ENCODE peak calls at places on chromosomes 5 and 9, in seven cellular contexts. One of them, this sample, is unnamed.

GRCh38 chr5:171623551-171624097 is 162.0 kb upstream of the SMIM23 start:
- DNase-seq in NCI-H1436 treated with DMSO at 0.1 percent for 48 hours: no peak
- DNase-seq in Calu3: no peak
- DNase-seq in Panc1: no peak
- DNase-seq in stimulated activated CD4-positive, alpha-beta T cell treated with anti-CD3 and anti-CD28 coated beads, Interleukin-2, amount 100 ng/mL, for 4 hours: no peak
- DNase-seq in activated T-cell treated with anti-CD3 and anti-CD28 coated beads, Interleukin-2, amount 50 U/mL, for 72 hours: no peak
- DNase-seq in NCI-H510A treated with DMSO at 0.1 percent for 48 hours: no peak
- DNase-seq in this sample: no peak

GRCh38 chr9:6355728-6356127 is 27.6 kb downstream of the TPD52L3 start:
- DNase-seq in activated T-cell treated with anti-CD3 and anti-CD28 coated beads, Interleukin-2, amount 50 U/mL, for 72 hours: no peak
- DNase-seq in NCI-H510A treated with DMSO at 0.1 percent for 48 hours: no peak
- DNase-seq in stimulated activated CD4-positive, alpha-beta T cell treated with anti-CD3 and anti-CD28 coated beads, Interleukin-2, amount 100 ng/mL, for 4 hours: no peak
- DNase-seq in NCI-H1436 treated with DMSO at 0.1 percent for 48 hours: no peak
- DNase-seq in Calu3: no peak
- DNase-seq in Panc1: no peak
- DNase-seq in this sample: no peak

GRCh38 chr5:61330341-61330878 is 1.6 kb upstream of the ZSWIM6 start:
- DNase-seq in Calu3: no peak
- DNase-seq in NCI-H510A treated with DMSO at 0.1 percent for 48 hours: peak
- DNase-seq in NCI-H1436 treated with DMSO at 0.1 percent for 48 hours: no peak
- DNase-seq in activated T-cell treated with anti-CD3 and anti-CD28 coated beads, Interleukin-2, amount 50 U/mL, for 72 hours: peak
- DNase-seq in stimulated activated CD4-positive, alpha-beta T cell treated with anti-CD3 and anti-CD28 coated beads, Interleukin-2, amount 100 ng/mL, for 4 hours: no peak
- DNase-seq in Panc1: no peak
- DNase-seq in this sample: peak

GRCh38 chr5:111236995-111237394 is 12.8 kb downstream of the CAMK4 start:
- DNase-seq in Calu3: no peak
- DNase-seq in stimulated activated CD4-positive, alpha-beta T cell treated with anti-CD3 and anti-CD28 coated beads, Interleukin-2, amount 100 ng/mL, for 4 hours: no peak
- DNase-seq in NCI-H1436 treated with DMSO at 0.1 percent for 48 hours: no peak
- DNase-seq in activated T-cell treated with anti-CD3 and anti-CD28 coated beads, Interleukin-2, amount 50 U/mL, for 72 hours: no peak
- DNase-seq in NCI-H510A treated with DMSO at 0.1 percent for 48 hours: no peak
- DNase-seq in Panc1: no peak
- DNase-seq in this sample: no peak

GRCh38 chr5:73158313-73158712 is 14.7 kb upstream of the TMEM174 start:
- DNase-seq in stimulated activated CD4-positive, alpha-beta T cell treated with anti-CD3 and anti-CD28 coated beads, Interleukin-2, amount 100 ng/mL, for 4 hours: no peak
- DNase-seq in NCI-H510A treated with DMSO at 0.1 percent for 48 hours: peak
- DNase-seq in NCI-H1436 treated with DMSO at 0.1 percent for 48 hours: no peak
- DNase-seq in Calu3: no peak
- DNase-seq in activated T-cell treated with anti-CD3 and anti-CD28 coated beads, Interleukin-2, amount 50 U/mL, for 72 hours: no peak
- DNase-seq in Panc1: no peak
- DNase-seq in this sample: no peak

GRCh38 chr5:99141534-99142135 is 212.8 kb upstream of the CHD1 start:
- DNase-seq in Panc1: no peak
- DNase-seq in activated T-cell treated with anti-CD3 and anti-CD28 coated beads, Interleukin-2, amount 50 U/mL, for 72 hours: no peak
- DNase-seq in NCI-H1436 treated with DMSO at 0.1 percent for 48 hours: no peak
- DNase-seq in NCI-H510A treated with DMSO at 0.1 percent for 48 hours: no peak
- DNase-seq in Calu3: no peak
- DNase-seq in stimulated activated CD4-positive, alpha-beta T cell treated with anti-CD3 and anti-CD28 coated beads, Interleukin-2, amount 100 ng/mL, for 4 hours: no peak
- DNase-seq in this sample: no peak

GRCh38 chr5:149041242-149041641 is 21.6 kb downstream of the SH3TC2 start:
- DNase-seq in NCI-H510A treated with DMSO at 0.1 percent for 48 hours: no peak
- DNase-seq in stimulated activated CD4-positive, alpha-beta T cell treated with anti-CD3 and anti-CD28 coated beads, Interleukin-2, amount 100 ng/mL, for 4 hours: no peak
- DNase-seq in NCI-H1436 treated with DMSO at 0.1 percent for 48 hours: no peak
- DNase-seq in Calu3: no peak
- DNase-seq in activated T-cell treated with anti-CD3 and anti-CD28 coated beads, Interleukin-2, amount 50 U/mL, for 72 hours: no peak
- DNase-seq in Panc1: no peak
- DNase-seq in this sample: no peak

GRCh38 chr9:130970052-130970451 is 31.0 kb upstream of the FIBCD1 start:
- DNase-seq in stimulated activated CD4-positive, alpha-beta T cell treated with anti-CD3 and anti-CD28 coated beads, Interleukin-2, amount 100 ng/mL, for 4 hours: no peak
- DNase-seq in Calu3: no peak
- DNase-seq in Panc1: no peak
- DNase-seq in NCI-H1436 treated with DMSO at 0.1 percent for 48 hours: no peak
- DNase-seq in activated T-cell treated with anti-CD3 and anti-CD28 coated beads, Interleukin-2, amount 50 U/mL, for 72 hours: no peak
- DNase-seq in NCI-H510A treated with DMSO at 0.1 percent for 48 hours: no peak
- DNase-seq in this sample: no peak

GRCh38 chr5:111075520-111075919 is 4.0 kb downstream of the TSLP start:
- DNase-seq in NCI-H1436 treated with DMSO at 0.1 percent for 48 hours: no peak
- DNase-seq in Calu3: no peak
- DNase-seq in stimulated activated CD4-positive, alpha-beta T cell treated with anti-CD3 and anti-CD28 coated beads, Interleukin-2, amount 100 ng/mL, for 4 hours: no peak
- DNase-seq in Panc1: no peak
- DNase-seq in NCI-H510A treated with DMSO at 0.1 percent for 48 hours: no peak
- DNase-seq in activated T-cell treated with anti-CD3 and anti-CD28 coated beads, Interleukin-2, amount 50 U/mL, for 72 hours: no peak
- DNase-seq in this sample: no peak

GRCh38 chr5:174078416-174078815 is 32.9 kb downstream of the NSG2 start:
- DNase-seq in stimulated activated CD4-positive, alpha-beta T cell treated with anti-CD3 and anti-CD28 coated beads, Interleukin-2, amount 100 ng/mL, for 4 hours: no peak
- DNase-seq in Calu3: no peak
- DNase-seq in NCI-H510A treated with DMSO at 0.1 percent for 48 hours: no peak
- DNase-seq in Panc1: no peak
- DNase-seq in activated T-cell treated with anti-CD3 and anti-CD28 coated beads, Interleukin-2, amount 50 U/mL, for 72 hours: no peak
- DNase-seq in NCI-H1436 treated with DMSO at 0.1 percent for 48 hours: no peak
- DNase-seq in this sample: no peak

GRCh38 chr5:178563621-178564020 is 26.6 kb downstream of the COL23A1 start:
- DNase-seq in activated T-cell treated with anti-CD3 and anti-CD28 coated beads, Interleukin-2, amount 50 U/mL, for 72 hours: no peak
- DNase-seq in Panc1: no peak
- DNase-seq in Calu3: no peak
- DNase-seq in NCI-H1436 treated with DMSO at 0.1 percent for 48 hours: no peak
- DNase-seq in NCI-H510A treated with DMSO at 0.1 percent for 48 hours: no peak
- DNase-seq in stimulated activated CD4-positive, alpha-beta T cell treated with anti-CD3 and anti-CD28 coated beads, Interleukin-2, amount 100 ng/mL, for 4 hours: no peak
- DNase-seq in this sample: no peak

GRCh38 chr9:114250235-114250568 is 72.7 kb upstream of the ORM1 start:
- DNase-seq in stimulated activated CD4-positive, alpha-beta T cell treated with anti-CD3 and anti-CD28 coated beads, Interleukin-2, amount 100 ng/mL, for 4 hours: no peak
- DNase-seq in NCI-H510A treated with DMSO at 0.1 percent for 48 hours: no peak
- DNase-seq in Calu3: no peak
- DNase-seq in Panc1: no peak
- DNase-seq in activated T-cell treated with anti-CD3 and anti-CD28 coated beads, Interleukin-2, amount 50 U/mL, for 72 hours: no peak
- DNase-seq in NCI-H1436 treated with DMSO at 0.1 percent for 48 hours: no peak
- DNase-seq in this sample: peak

GRCh38 chr9:32551491-32552049 is 557 bp upstream of the SMIM27 start:
- DNase-seq in Calu3: no peak
- DNase-seq in stimulated activated CD4-positive, alpha-beta T cell treated with anti-CD3 and anti-CD28 coated beads, Interleukin-2, amount 100 ng/mL, for 4 hours: peak
- DNase-seq in Panc1: no peak
- DNase-seq in NCI-H1436 treated with DMSO at 0.1 percent for 48 hours: no peak
- DNase-seq in NCI-H510A treated with DMSO at 0.1 percent for 48 hours: peak
- DNase-seq in activated T-cell treated with anti-CD3 and anti-CD28 coated beads, Interleukin-2, amount 50 U/mL, for 72 hours: peak
- DNase-seq in this sample: peak

GRCh38 chr9:89317282-89317681 is 1.0 kb upstream of the SECISBP2 start:
- DNase-seq in activated T-cell treated with anti-CD3 and anti-CD28 coated beads, Interleukin-2, amount 50 U/mL, for 72 hours: no peak
- DNase-seq in NCI-H1436 treated with DMSO at 0.1 percent for 48 hours: no peak
- DNase-seq in Calu3: no peak
- DNase-seq in Panc1: no peak
- DNase-seq in stimulated activated CD4-positive, alpha-beta T cell treated with anti-CD3 and anti-CD28 coated beads, Interleukin-2, amount 100 ng/mL, for 4 hours: no peak
- DNase-seq in NCI-H510A treated with DMSO at 0.1 percent for 48 hours: no peak
- DNase-seq in this sample: no peak

GRCh38 chr5:170100051-170100943 is 5.4 kb upstream of the FOXI1 start:
- DNase-seq in stimulated activated CD4-positive, alpha-beta T cell treated with anti-CD3 and anti-CD28 coated beads, Interleukin-2, amount 100 ng/mL, for 4 hours: peak
- DNase-seq in Calu3: peak
- DNase-seq in NCI-H510A treated with DMSO at 0.1 percent for 48 hours: peak
- DNase-seq in Panc1: peak
- DNase-seq in NCI-H1436 treated with DMSO at 0.1 percent for 48 hours: no peak
- DNase-seq in activated T-cell treated with anti-CD3 and anti-CD28 coated beads, Interleukin-2, amount 50 U/mL, for 72 hours: peak
- DNase-seq in this sample: peak

GRCh38 chr5:41794478-41794877 is 75.7 kb downstream of the OXCT1 start:
- DNase-seq in stimulated activated CD4-positive, alpha-beta T cell treated with anti-CD3 and anti-CD28 coated beads, Interleukin-2, amount 100 ng/mL, for 4 hours: no peak
- DNase-seq in NCI-H510A treated with DMSO at 0.1 percent for 48 hours: no peak
- DNase-seq in NCI-H1436 treated with DMSO at 0.1 percent for 48 hours: peak
- DNase-seq in activated T-cell treated with anti-CD3 and anti-CD28 coated beads, Interleukin-2, amount 50 U/mL, for 72 hours: no peak
- DNase-seq in Calu3: peak
- DNase-seq in Panc1: no peak
- DNase-seq in this sample: no peak

GRCh38 chr5:56270568-56271392 is 37.6 kb upstream of the ANKRD55 start:
- DNase-seq in stimulated activated CD4-positive, alpha-beta T cell treated with anti-CD3 and anti-CD28 coated beads, Interleukin-2, amount 100 ng/mL, for 4 hours: peak
- DNase-seq in NCI-H1436 treated with DMSO at 0.1 percent for 48 hours: no peak
- DNase-seq in NCI-H510A treated with DMSO at 0.1 percent for 48 hours: peak
- DNase-seq in Panc1: peak
- DNase-seq in activated T-cell treated with anti-CD3 and anti-CD28 coated beads, Interleukin-2, amount 50 U/mL, for 72 hours: peak
- DNase-seq in Calu3: peak
- DNase-seq in this sample: peak

GRCh38 chr5:154097031-154097430 is 58.3 kb downstream of the MFAP3 start:
- DNase-seq in activated T-cell treated with anti-CD3 and anti-CD28 coated beads, Interleukin-2, amount 50 U/mL, for 72 hours: no peak
- DNase-seq in NCI-H1436 treated with DMSO at 0.1 percent for 48 hours: no peak
- DNase-seq in Calu3: no peak
- DNase-seq in NCI-H510A treated with DMSO at 0.1 percent for 48 hours: no peak
- DNase-seq in stimulated activated CD4-positive, alpha-beta T cell treated with anti-CD3 and anti-CD28 coated beads, Interleukin-2, amount 100 ng/mL, for 4 hours: no peak
- DNase-seq in Panc1: no peak
- DNase-seq in this sample: no peak

GRCh38 chr5:11494340-11494739 is 409.9 kb downstream of the CTNND2 start:
- DNase-seq in Panc1: no peak
- DNase-seq in NCI-H510A treated with DMSO at 0.1 percent for 48 hours: no peak
- DNase-seq in stimulated activated CD4-positive, alpha-beta T cell treated with anti-CD3 and anti-CD28 coated beads, Interleukin-2, amount 100 ng/mL, for 4 hours: no peak
- DNase-seq in NCI-H1436 treated with DMSO at 0.1 percent for 48 hours: no peak
- DNase-seq in Calu3: no peak
- DNase-seq in activated T-cell treated with anti-CD3 and anti-CD28 coated beads, Interleukin-2, amount 50 U/mL, for 72 hours: no peak
- DNase-seq in this sample: no peak

GRCh38 chr9:97930972-97931371 is 7.0 kb downstream of the HEMGN start:
- DNase-seq in NCI-H1436 treated with DMSO at 0.1 percent for 48 hours: no peak
- DNase-seq in stimulated activated CD4-positive, alpha-beta T cell treated with anti-CD3 and anti-CD28 coated beads, Interleukin-2, amount 100 ng/mL, for 4 hours: no peak
- DNase-seq in Panc1: no peak
- DNase-seq in activated T-cell treated with anti-CD3 and anti-CD28 coated beads, Interleukin-2, amount 50 U/mL, for 72 hours: no peak
- DNase-seq in NCI-H510A treated with DMSO at 0.1 percent for 48 hours: no peak
- DNase-seq in Calu3: no peak
- DNase-seq in this sample: no peak

GRCh38 chr9:19894975-19895374 is 106.1 kb upstream of the SLC24A2 start:
- DNase-seq in activated T-cell treated with anti-CD3 and anti-CD28 coated beads, Interleukin-2, amount 50 U/mL, for 72 hours: no peak
- DNase-seq in NCI-H510A treated with DMSO at 0.1 percent for 48 hours: no peak
- DNase-seq in Calu3: no peak
- DNase-seq in NCI-H1436 treated with DMSO at 0.1 percent for 48 hours: no peak
- DNase-seq in Panc1: no peak
- DNase-seq in stimulated activated CD4-positive, alpha-beta T cell treated with anti-CD3 and anti-CD28 coated beads, Interleukin-2, amount 100 ng/mL, for 4 hours: no peak
- DNase-seq in this sample: no peak

GRCh38 chr5:133925269-133925668 is 43.2 kb downstream of the C5orf15 start:
- DNase-seq in NCI-H510A treated with DMSO at 0.1 percent for 48 hours: no peak
- DNase-seq in Panc1: no peak
- DNase-seq in NCI-H1436 treated with DMSO at 0.1 percent for 48 hours: no peak
- DNase-seq in activated T-cell treated with anti-CD3 and anti-CD28 coated beads, Interleukin-2, amount 50 U/mL, for 72 hours: no peak
- DNase-seq in stimulated activated CD4-positive, alpha-beta T cell treated with anti-CD3 and anti-CD28 coated beads, Interleukin-2, amount 100 ng/mL, for 4 hours: no peak
- DNase-seq in Calu3: no peak
- DNase-seq in this sample: no peak